ENCODE peak calls at places on chromosomes 6 and 20, in nine cellular contexts. R, M, U, C, B, Z, Y, P and H are unnamed samples.

GRCh38 chr6:108904731-108905130 is 56.5 kb downstream of the ARMC2 start:
- DNase-seq in R (no peak), M (no peak), U (no peak), C (no peak), B (no peak), Z (no peak), Y (no peak), P (no peak), H (no peak)

GRCh38 chr6:45569210-45569945 is 191.6 kb upstream of the SUPT3H start:
- DNase-seq in R (no peak), M (no peak), U (no peak), C (no peak), B (peak), Z (no peak), Y (no peak), P (peak), H (no peak)

GRCh38 chr20:56953055-56953586 is 313.3 kb downstream of the BMP7 start:
- DNase-seq in R (no peak), M (no peak), U (no peak), C (no peak), B (no peak), Z (no peak), Y (no peak), P (no peak), H (no peak)

GRCh38 chr6:157514659-157515496 is 133.9 kb downstream of the ZDHHC14 start:
- DNase-seq in R (no peak), M (no peak), U (no peak), C (no peak), B (no peak), Z (peak), Y (no peak), P (peak), H (no peak)

GRCh38 chr6:56246941-56247653 is at the start of gene COL21A1:
- DNase-seq in R (peak), M (no peak), U (peak), C (peak), B (no peak), Z (peak), Y (peak), P (no peak), H (peak)

GRCh38 chr6:24431045-24431451 is 28.3 kb downstream of the MRS2 start:
- DNase-seq in R (no peak), M (no peak), U (no peak), C (no peak), B (no peak), Z (peak), Y (peak), P (peak), H (no peak)

GRCh38 chr6:53090576-53090975 is 25.4 kb downstream of the FBXO9 start:
- DNase-seq in R (no peak), M (no peak), U (no peak), C (no peak), B (no peak), Z (peak), Y (no peak), P (peak), H (no peak)

GRCh38 chr6:37005061-37005810 is at the start of gene FGD2:
- DNase-seq in R (no peak), M (no peak), U (no peak), C (no peak), B (no peak), Z (no peak), Y (no peak), P (no peak), H (no peak)

GRCh38 chr20:62561182-62561581 is 81.1 kb upstream of the SLCO4A1 start:
- DNase-seq in R (no peak), M (no peak), U (no peak), C (no peak), B (no peak), Z (no peak), Y (no peak), P (no peak), H (no peak)

GRCh38 chr6:121711472-121711871 is 276.0 kb downstream of the GJA1 start:
- DNase-seq in R (no peak), M (no peak), U (no peak), C (no peak), B (no peak), Z (no peak), Y (peak), P (no peak), H (no peak)

GRCh38 chr6:12126051-12126450 is 113.9 kb downstream of the HIVEP1 start:
- DNase-seq in R (no peak), M (no peak), U (no peak), C (no peak), B (no peak), Z (no peak), Y (no peak), P (no peak), H (no peak)

GRCh38 chr20:17536944-17537444 is 5.8 kb upstream of the BFSP1 start:
- DNase-seq in R (peak), M (no peak), U (peak), C (peak), B (no peak), Z (peak), Y (peak), P (peak), H (no peak)

GRCh38 chr20:34037121-34037520 is 43.4 kb downstream of the RALY start:
- DNase-seq in R (no peak), M (no peak), U (no peak), C (no peak), B (no peak), Z (no peak), Y (no peak), P (peak), H (no peak)

GRCh38 chr6:127178746-127179145 is 60.3 kb downstream of the RSPO3 start:
- DNase-seq in R (no peak), M (no peak), U (no peak), C (no peak), B (no peak), Z (peak), Y (no peak), P (no peak), H (no peak)

GRCh38 chr20:17856024-17856564 is 112.5 kb downstream of the SNX5 start:
- DNase-seq in R (no peak), M (no peak), U (peak), C (peak), B (no peak), Z (no peak), Y (no peak), P (no peak), H (no peak)

GRCh38 chr6:16470502-16471221 is 232.3 kb downstream of the GMPR start:
- DNase-seq in R (no peak), M (no peak), U (no peak), C (no peak), B (no peak), Z (no peak), Y (no peak), P (no peak), H (no peak)

GRCh38 chr6:14857501-14857900 is 388.4 kb upstream of the JARID2 start:
- DNase-seq in R (no peak), M (no peak), U (no peak), C (no peak), B (no peak), Z (no peak), Y (no peak), P (no peak), H (no peak)

GRCh38 chr6:87737948-87738347 is 35.9 kb upstream of the AKIRIN2 start:
- DNase-seq in R (no peak), M (no peak), U (no peak), C (no peak), B (no peak), Z (no peak), Y (no peak), P (peak), H (no peak)

GRCh38 chr6:143802833-143803565 is 40.1 kb upstream of the LTV1 start:
- DNase-seq in R (no peak), M (no peak), U (no peak), C (no peak), B (no peak), Z (no peak), Y (no peak), P (no peak), H (no peak)

GRCh38 chr6:18260448-18261106 is 3.8 kb downstream of the DEK start:
- DNase-seq in R (no peak), M (no peak), U (no peak), C (no peak), B (no peak), Z (peak), Y (no peak), P (peak), H (no peak)

GRCh38 chr20:20192366-20192765 is 140.0 kb downstream of the CFAP61 start:
- DNase-seq in R (no peak), M (no peak), U (no peak), C (no peak), B (no peak), Z (no peak), Y (no peak), P (no peak), H (no peak)

GRCh38 chr6:21791596-21791995 is 198.0 kb downstream of the SOX4 start:
- DNase-seq in R (no peak), M (no peak), U (no peak), C (no peak), B (no peak), Z (no peak), Y (no peak), P (no peak), H (no peak)

GRCh38 chr6:115932481-115932880 is 128.2 kb downstream of the FRK start:
- DNase-seq in R (no peak), M (no peak), U (no peak), C (no peak), B (no peak), Z (peak), Y (no peak), P (peak), H (no peak)

GRCh38 chr6:124947821-124948451 is 14.3 kb upstream of the RNF217 start:
- DNase-seq in R (no peak), M (no peak), U (no peak), C (no peak), B (no peak), Z (peak), Y (no peak), P (peak), H (no peak)

GRCh38 chr20:33119725-33120720 is 40.6 kb downstream of the BPIFB4 start:
- DNase-seq in R (no peak), M (peak), U (no peak), C (no peak), B (no peak), Z (no peak), Y (no peak), P (peak), H (no peak)

GRCh38 chr20:10578607-10579006 is 95.2 kb downstream of the JAG1 start:
- DNase-seq in R (no peak), M (no peak), U (no peak), C (no peak), B (no peak), Z (peak), Y (no peak), P (peak), H (no peak)

GRCh38 chr20:60078351-60079250 is 120.4 kb downstream of the CDH26 start:
- DNase-seq in R (peak), M (peak), U (no peak), C (no peak), B (no peak), Z (no peak), Y (no peak), P (peak), H (no peak)

GRCh38 chr6:36076178-36077088 is 48.8 kb downstream of the MAPK14 start:
- DNase-seq in R (no peak), M (no peak), U (no peak), C (no peak), B (no peak), Z (no peak), Y (no peak), P (no peak), H (no peak)

GRCh38 chr6:9455794-9456193 is 959.1 kb downstream of the TFAP2A start:
- DNase-seq in R (no peak), M (no peak), U (no peak), C (no peak), B (no peak), Z (no peak), Y (no peak), P (no peak), H (no peak)

GRCh38 chr6:157985378-157986155 is 3.9 kb downstream of the SYNJ2 start:
- DNase-seq in R (peak), M (peak), U (no peak), C (no peak), B (no peak), Z (no peak), Y (no peak), P (no peak), H (peak)

GRCh38 chr6:113959235-113959634 is 11.7 kb downstream of the HDAC2 start:
- DNase-seq in R (no peak), M (no peak), U (no peak), C (no peak), B (no peak), Z (no peak), Y (no peak), P (no peak), H (no peak)

GRCh38 chr6:38156818-38157565 is 337.5 kb downstream of the ZFAND3 start:
- DNase-seq in R (no peak), M (no peak), U (no peak), C (no peak), B (no peak), Z (no peak), Y (no peak), P (no peak), H (no peak)

GRCh38 chr6:88455317-88455716 is 289.2 kb upstream of the CNR1 start:
- DNase-seq in R (no peak), M (no peak), U (no peak), C (no peak), B (no peak), Z (no peak), Y (no peak), P (no peak), H (no peak)

GRCh38 chr20:59743767-59744485 is 139.6 kb downstream of the PHACTR3 start:
- DNase-seq in R (no peak), M (no peak), U (no peak), C (no peak), B (no peak), Z (no peak), Y (no peak), P (no peak), H (no peak)

GRCh38 chr6:133218831-133219230 is 22.3 kb upstream of the EYA4 start:
- DNase-seq in R (no peak), M (no peak), U (no peak), C (no peak), B (no peak), Z (peak), Y (no peak), P (peak), H (no peak)

GRCh38 chr6:122645256-122645655 is 35.1 kb downstream of the PKIB start:
- DNase-seq in R (no peak), M (no peak), U (no peak), C (no peak), B (no peak), Z (no peak), Y (no peak), P (no peak), H (no peak)

GRCh38 chr6:93784794-93785757 is 365.7 kb upstream of the EPHA7 start:
- DNase-seq in R (no peak), M (no peak), U (no peak), C (no peak), B (no peak), Z (peak), Y (no peak), P (no peak), H (no peak)

GRCh38 chr6:140018588-140018987 is 644.1 kb upstream of the CITED2 start:
- DNase-seq in R (no peak), M (no peak), U (no peak), C (no peak), B (no peak), Z (no peak), Y (no peak), P (no peak), H (no peak)

GRCh38 chr6:107113460-107114212 is 1.7 kb downstream of the BEND3 start:
- DNase-seq in R (peak), M (no peak), U (peak), C (no peak), B (no peak), Z (no peak), Y (no peak), P (peak), H (no peak)

DNA sequence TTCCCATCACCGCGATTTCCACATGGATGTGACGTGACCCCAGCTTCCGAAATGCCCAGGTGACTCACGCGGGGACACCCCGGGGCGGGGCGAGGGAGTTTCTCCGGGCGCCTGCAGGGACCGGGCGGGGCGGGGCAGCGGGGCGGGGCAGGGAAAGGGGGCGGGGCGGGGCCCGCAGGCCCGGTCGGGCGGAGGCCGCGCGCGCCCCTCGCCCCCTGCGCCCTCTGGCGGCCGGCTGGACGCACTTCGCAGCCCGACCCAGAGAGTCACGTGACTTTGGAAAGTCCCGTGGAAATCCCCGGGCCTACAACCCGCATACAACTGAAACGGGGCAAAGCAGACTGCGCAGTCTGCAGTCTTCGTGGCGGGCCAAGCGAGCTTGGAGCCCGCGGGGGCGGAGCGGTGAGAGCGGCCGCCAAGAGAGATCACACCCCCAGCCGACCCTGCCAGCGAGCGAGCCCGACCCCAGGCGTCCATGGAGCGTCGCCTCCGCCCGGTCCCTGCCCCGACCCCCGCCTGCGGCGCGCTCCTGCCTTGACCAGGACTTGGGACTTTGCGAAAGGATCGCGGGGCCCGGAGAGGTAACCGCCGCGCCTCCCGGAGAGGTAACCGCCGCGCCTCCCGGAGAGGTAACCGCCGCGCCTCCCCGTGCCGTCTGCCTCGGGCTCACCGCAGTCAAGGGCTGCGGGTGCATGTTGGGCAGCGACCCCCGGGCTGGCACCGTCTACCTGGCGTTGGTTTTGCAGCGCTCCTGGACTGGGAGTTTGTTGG is at the start of gene TNFAIP3:
- DNase-seq in R (peak), M (peak), U (peak), C (peak), B (peak), Z (peak), Y (peak), P (peak), H (peak)
- TF ChIP-seq CTCF in R (peak), M (peak), U (peak), C (peak), B (peak), Z (peak), Y (peak), P (peak), H (peak)

GRCh38 chr20:8076505-8077498 is 55.3 kb upstream of the PLCB1 start:
- DNase-seq in R (no peak), M (no peak), U (no peak), C (no peak), B (no peak), Z (no peak), Y (no peak), P (no peak), H (no peak)

GRCh38 chr20:8078528-8078914 is 53.5 kb upstream of the PLCB1 start:
- DNase-seq in R (no peak), M (no peak), U (no peak), C (no peak), B (no peak), Z (no peak), Y (no peak), P (no peak), H (no peak)

GRCh38 chr20:8082999-8083398 is 49.1 kb upstream of the PLCB1 start:
- DNase-seq in R (no peak), M (no peak), U (no peak), C (no peak), B (no peak), Z (no peak), Y (no peak), P (no peak), H (no peak)

GRCh38 chr20:8079976-8080375 is 52.1 kb upstream of the PLCB1 start:
- DNase-seq in R (no peak), M (no peak), U (no peak), C (no peak), B (no peak), Z (no peak), Y (no peak), P (no peak), H (no peak)

GRCh38 chr20:8082025-8082424 is 50.0 kb upstream of the PLCB1 start:
- DNase-seq in R (no peak), M (no peak), U (no peak), C (no peak), B (no peak), Z (no peak), Y (no peak), P (peak), H (no peak)
- TF ChIP-seq CTCF in R (peak), M (no peak), U (no peak), C (no peak), B (no peak), Z (peak), Y (peak), P (peak), H (peak)

DNA sequence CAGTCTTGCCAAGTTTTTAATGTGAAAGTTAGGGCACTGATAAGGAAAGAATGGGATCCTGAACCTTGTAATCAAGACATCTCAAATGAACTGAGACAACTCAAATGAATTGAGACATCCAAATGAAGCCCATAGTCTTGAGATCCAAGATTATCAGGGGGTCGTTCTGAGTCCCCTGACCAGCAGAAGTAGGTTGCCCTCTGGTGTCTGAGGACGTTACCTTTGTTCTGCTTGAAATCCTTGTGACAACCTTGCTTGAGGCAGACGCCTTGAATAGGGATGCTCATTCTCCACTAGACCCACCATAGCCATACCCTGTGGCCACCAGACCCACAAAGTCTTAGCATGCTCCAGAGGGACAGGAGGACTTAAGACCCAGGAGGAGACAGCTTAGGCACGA is 37.7 kb downstream of the ZBTB9 start:
- DNase-seq in R (no peak), M (no peak), U (no peak), C (no peak), B (no peak), Z (no peak), Y (no peak), P (no peak), H (no peak)
- TF ChIP-seq CTCF in R (no peak), M (no peak), U (no peak), C (no peak), B (no peak), Z (no peak), Y (no peak), P (no peak), H (no peak)

GRCh38 chr6:104936766-104937535 is 20.0 kb upstream of the LIN28B start:
- DNase-seq in R (no peak), M (no peak), U (no peak), C (no peak), B (no peak), Z (no peak), Y (no peak), P (no peak), H (no peak)

GRCh38 chr6:104940238-104940880 is 16.5 kb upstream of the LIN28B start:
- DNase-seq in R (no peak), M (no peak), U (no peak), C (no peak), B (no peak), Z (no peak), Y (peak), P (no peak), H (no peak)

GRCh38 chr6:104940881-104941693 is 15.8 kb upstream of the LIN28B start:
- DNase-seq in R (no peak), M (no peak), U (peak), C (no peak), B (no peak), Z (peak), Y (peak), P (peak), H (peak)

GRCh38 chr6:104943781-104944180 is 13.1 kb upstream of the LIN28B start:
- DNase-seq in R (no peak), M (no peak), U (no peak), C (no peak), B (no peak), Z (peak), Y (peak), P (peak), H (no peak)

DNA sequence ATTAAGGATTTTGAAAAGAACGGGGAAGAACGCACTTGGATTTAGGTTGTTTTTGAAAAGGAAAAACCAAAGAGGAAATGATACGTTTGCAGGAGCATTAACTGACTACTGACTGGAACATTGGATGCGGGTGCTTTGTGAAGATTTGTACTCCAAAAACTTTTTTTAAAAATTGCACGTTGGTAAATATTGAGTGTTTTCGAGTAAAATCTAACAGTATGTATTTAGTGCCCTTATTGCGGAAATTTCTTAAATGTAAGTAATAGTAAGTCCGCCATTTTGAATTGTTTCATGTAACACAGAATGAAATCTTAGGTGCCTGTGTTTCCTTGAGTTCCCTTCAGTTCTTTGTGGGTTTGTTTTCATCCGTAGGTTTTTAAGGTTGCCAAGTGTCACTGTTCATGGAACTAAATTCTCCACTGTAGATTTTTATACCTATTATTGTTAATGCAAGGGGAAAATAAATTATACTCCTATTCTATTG is 15.2 kb upstream of the LIN28B start:
- DNase-seq in R (no peak), M (no peak), U (no peak), C (no peak), B (no peak), Z (no peak), Y (no peak), P (no peak), H (no peak)
- TF ChIP-seq CTCF in R (peak), M (peak), U (no peak), C (no peak), B (no peak), Z (no peak), Y (no peak), P (no peak), H (peak)